ENCODE peak calls at places on chromosome 12, in four cellular contexts. Y is epithelial cell of esophagus, H is sigmoid colon, E is fibroblast of pulmonary artery. J is an unnamed sample.

GRCh38 chr12:22409071-22409951 is 74.8 kb upstream of the ST8SIA1 start:
- DNase-seq in Y (no peak), E (no peak), H (no peak), J (peak)

GRCh38 chr12:120130011-120130410 is 13.5 kb upstream of the RAB35 start:
- DNase-seq in E (no peak), Y (no peak), H (no peak), J (no peak)

GRCh38 chr12:69287556-69287955 is 48.2 kb downstream of the CPSF6 start:
- DNase-seq in E (no peak), H (no peak), Y (no peak), J (no peak)

GRCh38 chr12:42237853-42238239 is 202 bp downstream of the YAF2 start:
- DNase-seq in E (no peak), Y (no peak), H (no peak), J (no peak)

GRCh38 chr12:120229583-120230325 is 28.8 kb upstream of the RPLP0 start:
- DNase-seq in Y (peak), H (peak), E (peak), J (no peak)

GRCh38 chr12:90401185-90401584 is 553.8 kb downstream of the CCER1 start:
- DNase-seq in E (no peak), H (no peak), Y (no peak), J (no peak)

GRCh38 chr12:131171029-131171428 is 217.3 kb downstream of the ADGRD1 start:
- DNase-seq in H (no peak), E (peak), Y (no peak), J (no peak)

GRCh38 chr12:26126340-26127284 is 1.8 kb upstream of the BHLHE41 start:
- DNase-seq in Y (peak), E (peak), H (peak), J (no peak)

GRCh38 chr12:91394903-91395302 is 212.3 kb upstream of the DCN start:
- DNase-seq in H (no peak), Y (no peak), E (no peak), J (no peak)

GRCh38 chr12:69105101-69105613 is 134.2 kb upstream of the CPSF6 start:
- DNase-seq in Y (no peak), E (no peak), H (no peak), J (no peak)

GRCh38 chr12:22231836-22232235 is 102.7 kb downstream of the ST8SIA1 start:
- DNase-seq in Y (no peak), H (no peak), E (peak), J (no peak)

GRCh38 chr12:13049816-13050215 is 5.6 kb downstream of the FAM234B start:
- DNase-seq in E (peak), Y (no peak), H (no peak), J (no peak)

GRCh38 chr12:100473716-100474150 is at the start of gene NR1H4:
- DNase-seq in H (peak), E (peak), Y (no peak), J (peak)

GRCh38 chr12:46049665-46050064 is 59.3 kb upstream of the SCAF11 start:
- DNase-seq in Y (no peak), H (no peak), E (no peak), J (no peak)
- TF ChIP-seq CTCF in Y (no peak), H (no peak), E (no peak), J (no peak)

DNA sequence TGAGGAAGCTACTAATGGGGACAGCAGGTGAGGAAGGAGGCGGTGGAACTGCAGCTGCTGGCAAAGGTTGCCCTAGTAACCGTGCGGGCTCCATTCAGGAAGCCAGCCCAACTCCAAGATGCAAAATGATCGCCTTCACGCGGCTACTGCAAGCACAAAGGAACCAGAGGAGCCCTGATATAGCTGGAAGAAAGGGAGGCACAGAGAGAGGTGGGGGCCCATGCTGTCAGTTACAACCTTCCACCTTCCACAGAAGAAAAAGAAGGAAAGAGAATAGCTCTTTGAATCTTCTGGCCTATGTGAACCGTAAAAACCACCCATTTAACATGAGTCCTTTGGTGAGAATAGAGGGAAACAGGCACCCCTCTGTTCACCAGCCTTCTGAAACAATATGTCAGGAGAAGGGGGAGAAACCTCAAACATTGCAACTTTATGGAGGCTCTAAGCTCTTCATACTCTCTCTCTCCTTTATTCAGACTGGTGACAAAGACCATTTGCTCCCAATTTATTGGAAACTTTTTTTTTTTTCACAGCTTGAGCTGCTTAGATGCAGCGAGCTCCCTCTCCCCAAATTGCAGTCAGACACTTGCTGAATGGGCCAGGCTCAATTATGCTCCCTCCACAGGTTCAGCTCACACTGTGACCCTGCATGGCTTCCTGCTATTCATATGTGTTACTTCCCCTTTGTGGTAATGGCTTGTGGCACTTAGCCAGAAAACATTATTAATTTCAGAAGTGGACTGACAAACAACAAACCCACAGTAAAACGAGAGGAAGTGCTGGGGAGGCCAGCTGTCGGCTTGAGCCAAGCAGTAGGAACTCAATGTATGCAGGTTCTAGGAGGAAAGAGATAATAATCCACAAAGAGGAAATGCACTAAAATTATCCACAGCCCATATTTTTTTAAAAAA is 6.2 kb downstream of the DUSP6 start:
- DNase-seq in Y (peak), H (peak), E (peak), J (no peak)
- H3K4me3 ChIP-seq in Y (no peak), H (no peak), E (peak), J (no peak)

GRCh38 chr12:57085999-57086950 is 2.6 kb upstream of the NAB2 start:
- DNase-seq in Y (peak), E (peak), H (peak), J (no peak)
- TF ChIP-seq CTCF in Y (no peak), E (peak), H (no peak), J (peak)

DNA sequence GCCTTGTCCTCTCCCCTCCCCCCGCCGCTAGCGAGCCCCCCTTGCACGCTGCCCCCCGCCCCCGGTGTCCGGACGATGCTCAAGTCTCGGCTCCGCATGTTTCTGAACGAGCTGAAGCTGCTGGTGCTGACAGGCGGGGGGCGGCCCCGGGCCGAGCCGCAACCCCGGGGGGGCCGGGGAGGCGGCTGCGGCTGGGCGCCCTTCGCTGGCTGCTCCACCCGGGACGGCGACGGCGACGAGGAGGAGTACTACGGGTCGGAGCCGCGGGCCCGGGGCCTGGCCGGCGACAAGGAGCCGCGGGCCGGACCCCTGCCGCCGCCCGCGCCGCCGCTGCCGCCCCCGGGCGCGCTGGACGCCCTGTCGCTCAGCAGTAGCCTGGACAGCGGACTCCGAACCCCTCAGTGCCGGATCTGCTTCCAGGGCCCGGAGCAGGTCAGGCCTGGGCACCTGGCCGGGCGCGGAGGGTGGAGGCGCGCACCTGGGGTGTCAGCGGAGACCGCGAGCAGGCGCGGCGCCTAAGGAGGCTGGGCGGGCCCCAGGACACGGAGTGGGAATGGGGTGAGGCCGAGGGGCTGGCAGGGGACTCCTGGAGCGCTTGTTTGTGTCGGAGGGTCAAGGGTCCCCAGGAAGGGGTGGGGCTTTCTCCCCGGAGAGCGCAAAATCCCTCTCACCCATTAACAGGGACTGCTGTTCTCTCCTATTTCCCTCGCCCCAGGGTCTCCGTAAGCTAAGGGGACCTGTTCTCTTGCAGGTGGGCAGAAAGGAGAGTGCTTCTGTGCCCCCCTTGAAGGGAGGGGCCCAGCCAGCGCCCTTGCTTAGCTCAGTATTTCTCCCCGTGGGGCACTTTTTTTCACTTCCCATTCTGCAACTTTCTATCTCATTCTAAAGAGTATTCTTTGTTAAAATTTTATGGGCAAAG is 810 bp downstream of the MARCHF9 start:
- DNase-seq in H (peak), Y (peak), E (no peak), J (no peak)
- H3K4me3 ChIP-seq in H (peak), Y (peak), E (peak), J (peak)

GRCh38 chr12:132373967-132374820 is 44.8 kb upstream of the GALNT9 start:
- DNase-seq in H (peak), Y (no peak), E (peak), J (no peak)
- TF ChIP-seq CTCF in H (no peak), Y (no peak), E (peak), J (no peak)

DNA sequence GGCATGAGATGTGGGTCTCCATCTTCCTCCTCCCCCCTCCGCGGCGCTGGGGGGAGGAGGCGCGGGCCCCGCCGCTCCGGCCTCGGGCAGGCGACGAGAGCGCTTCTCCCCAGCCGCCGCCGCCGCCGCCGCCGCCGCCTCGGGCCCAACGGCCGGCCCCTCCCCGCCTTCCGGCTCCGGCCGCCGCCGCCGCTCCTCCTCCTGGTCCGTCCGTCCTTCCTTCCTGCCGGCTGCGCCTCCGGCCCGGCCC is 411 bp downstream of the FBXL14 start:
- DNase-seq in E (no peak), H (peak), Y (peak), J (no peak)
- H3K4me3 ChIP-seq in E (peak), H (peak), Y (peak), J (peak)

DNA sequence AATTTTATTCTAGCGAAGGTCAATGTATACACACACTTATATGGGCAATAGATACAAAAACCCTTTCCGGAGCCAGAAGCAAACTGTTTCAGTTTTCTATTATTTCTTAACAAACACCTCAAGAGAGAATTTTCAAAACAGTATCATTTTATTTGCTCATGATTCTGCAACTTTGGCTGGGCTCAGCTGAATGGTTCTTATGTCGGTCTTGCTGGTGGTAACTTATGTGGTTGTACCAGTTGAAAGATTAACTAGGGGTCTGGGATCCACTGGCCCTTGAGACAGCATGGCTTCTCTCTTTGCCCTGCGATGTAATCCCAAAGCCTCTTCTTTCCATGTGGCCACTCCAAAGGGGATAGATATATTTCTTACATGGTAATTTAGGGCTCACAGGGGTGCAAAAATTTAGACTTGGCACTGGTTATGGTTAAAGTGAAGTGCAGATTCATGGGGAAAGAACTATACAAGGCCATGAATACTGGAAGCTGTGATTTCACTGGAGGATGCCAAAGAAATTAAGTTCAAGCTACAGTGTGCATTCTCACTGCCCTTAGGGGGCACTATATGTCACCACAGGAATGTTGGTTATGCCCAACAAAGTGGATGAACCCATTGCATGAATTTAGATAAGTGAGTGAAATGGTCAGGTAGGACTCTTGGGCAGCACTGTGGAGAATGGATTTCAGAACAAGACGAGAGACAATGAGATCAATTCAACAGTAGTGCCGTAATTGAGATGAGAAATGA is 94.3 kb upstream of the NAV3 start:
- DNase-seq in E (no peak), H (no peak), Y (no peak), J (no peak)
- TF ChIP-seq CTCF in E (no peak), H (no peak), Y (no peak), J (no peak)

J was measured in astrocyte of the cerebellum.